ENCODE peak calls at places on chromosomes 4 and X, in four cellular contexts. One of them, this sample, is unnamed.

GRCh38 chr4:153781717-153782416 is 7.0 kb downstream of the SFRP2 start:
- DNase-seq in thoracic aorta: no peak
- DNase-seq in CD14-positive monocyte: no peak
- DNase-seq in choroid plexus epithelial cell: peak; percentile 60
- DNase-seq in this sample: no peak

GRCh38 chr4:130306566-130306965 is 1210.6 kb downstream of the C4orf33 start:
- DNase-seq in thoracic aorta: no peak
- DNase-seq in choroid plexus epithelial cell: no peak
- DNase-seq in CD14-positive monocyte: no peak
- DNase-seq in this sample: no peak

GRCh38 chr4:26311633-26312032 is 9.2 kb upstream of the RBPJ start:
- DNase-seq in thoracic aorta: no peak
- DNase-seq in choroid plexus epithelial cell: no peak
- DNase-seq in CD14-positive monocyte: no peak
- DNase-seq in this sample: no peak

GRCh38 chrX:65476564-65476963 is 58.0 kb downstream of the LAS1L start:
- DNase-seq in choroid plexus epithelial cell: no peak
- DNase-seq in thoracic aorta: no peak
- DNase-seq in CD14-positive monocyte: no peak
- DNase-seq in this sample: no peak

GRCh38 chr4:119040261-119040660 is 95.4 kb upstream of the MYOZ2 start:
- DNase-seq in thoracic aorta: no peak
- DNase-seq in CD14-positive monocyte: no peak
- DNase-seq in choroid plexus epithelial cell: peak; percentile 22
- DNase-seq in this sample: no peak

GRCh38 chr4:38157592-38157991 is 197.4 kb downstream of the PTTG2 start:
- DNase-seq in choroid plexus epithelial cell: no peak
- DNase-seq in CD14-positive monocyte: no peak
- DNase-seq in thoracic aorta: no peak
- DNase-seq in this sample: no peak

GRCh38 chr4:28621541-28621940 is 1760.9 kb downstream of the STIM2 start:
- DNase-seq in CD14-positive monocyte: no peak
- DNase-seq in thoracic aorta: no peak
- DNase-seq in choroid plexus epithelial cell: no peak
- DNase-seq in this sample: no peak

GRCh38 chrX:41526925-41527324 is 79.8 kb downstream of the NYX start:
- DNase-seq in thoracic aorta: no peak
- DNase-seq in choroid plexus epithelial cell: peak; percentile 24
- DNase-seq in CD14-positive monocyte: no peak
- DNase-seq in this sample: no peak

GRCh38 chr4:6938237-6938636 is 28.6 kb downstream of the TBC1D14 start:
- DNase-seq in thoracic aorta: no peak
- DNase-seq in choroid plexus epithelial cell: no peak
- DNase-seq in CD14-positive monocyte: peak; percentile 64
- DNase-seq in this sample: no peak

GRCh38 chr4:7850489-7850888 is 89.2 kb downstream of the AFAP1 start:
- DNase-seq in CD14-positive monocyte: no peak
- DNase-seq in choroid plexus epithelial cell: no peak
- DNase-seq in thoracic aorta: no peak
- DNase-seq in this sample: no peak

GRCh38 chrX:131288738-131289511 is at the start of gene IGSF1:
- DNase-seq in thoracic aorta: no peak
- DNase-seq in CD14-positive monocyte: no peak
- DNase-seq in choroid plexus epithelial cell: peak; percentile 3
- DNase-seq in this sample: no peak

GRCh38 chr4:75429208-75429607 is 85.0 kb downstream of the RCHY1 start:
- DNase-seq in choroid plexus epithelial cell: no peak
- DNase-seq in CD14-positive monocyte: no peak
- DNase-seq in thoracic aorta: no peak
- DNase-seq in this sample: no peak

GRCh38 chr4:101055392-101055791 is 291.9 kb downstream of the PPP3CA start:
- DNase-seq in thoracic aorta: no peak
- DNase-seq in CD14-positive monocyte: no peak
- DNase-seq in choroid plexus epithelial cell: no peak
- DNase-seq in this sample: no peak

GRCh38 chr4:181140037-181140603 is 1103.1 kb upstream of the TENM3 start:
- DNase-seq in choroid plexus epithelial cell: peak; percentile 47
- DNase-seq in CD14-positive monocyte: no peak
- DNase-seq in thoracic aorta: no peak
- DNase-seq in this sample: no peak

GRCh38 chrX:2423293-2423692 is 77.5 kb downstream of the DHRSX start:
- DNase-seq in choroid plexus epithelial cell: peak; percentile 43
- DNase-seq in thoracic aorta: no peak
- DNase-seq in CD14-positive monocyte: no peak
- DNase-seq in this sample: no peak

GRCh38 chr4:186604124-186604627 is 48.8 kb upstream of the MTNR1A start:
- DNase-seq in CD14-positive monocyte: no peak
- DNase-seq in thoracic aorta: no peak
- DNase-seq in choroid plexus epithelial cell: no peak
- DNase-seq in this sample: no peak

GRCh38 chrX:108437789-108438623 is at the start of gene COL4A6:
- DNase-seq in thoracic aorta: no peak
- DNase-seq in choroid plexus epithelial cell: no peak
- DNase-seq in CD14-positive monocyte: no peak
- DNase-seq in this sample: no peak

GRCh38 chr4:1991596-1992434 is 17.0 kb downstream of the NELFA start:
- DNase-seq in thoracic aorta: no peak
- DNase-seq in choroid plexus epithelial cell: no peak
- DNase-seq in CD14-positive monocyte: peak; percentile 38
- DNase-seq in this sample: peak; percentile 91

GRCh38 chrX:31435592-31435991 is 363.8 kb upstream of the FTHL17 start:
- DNase-seq in choroid plexus epithelial cell: peak; percentile 91
- DNase-seq in CD14-positive monocyte: no peak
- DNase-seq in thoracic aorta: no peak
- DNase-seq in this sample: no peak

GRCh38 chr4:34108456-34108855 is 2135.9 kb downstream of the ARAP2 start:
- DNase-seq in thoracic aorta: no peak
- DNase-seq in choroid plexus epithelial cell: peak; percentile 96
- DNase-seq in CD14-positive monocyte: no peak
- DNase-seq in this sample: no peak

GRCh38 chr4:115834441-115834840 is 721.0 kb upstream of the NDST4 start:
- DNase-seq in choroid plexus epithelial cell: no peak
- DNase-seq in CD14-positive monocyte: no peak
- DNase-seq in thoracic aorta: no peak
- DNase-seq in this sample: no peak

DNA sequence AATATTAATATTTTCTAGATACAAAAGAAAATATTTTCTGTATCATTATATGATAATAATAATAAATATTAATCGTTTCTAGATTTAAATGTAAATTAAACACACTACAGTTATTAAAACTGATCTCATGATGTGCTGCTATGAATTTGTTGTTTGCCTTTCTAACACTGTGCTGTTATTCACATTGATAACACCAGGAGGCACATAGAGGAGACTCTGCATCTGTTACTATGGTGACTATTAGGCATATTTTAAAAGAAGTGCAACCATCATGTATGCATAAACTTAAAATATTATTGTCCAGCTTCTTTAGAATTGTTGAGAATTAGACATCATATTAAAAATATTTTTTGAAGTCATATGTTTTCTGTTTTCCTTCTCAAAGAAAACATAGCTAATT is 11.8 kb upstream of the PDGFC start:
- DNase-seq in CD14-positive monocyte: no peak
- DNase-seq in thoracic aorta: no peak
- DNase-seq in choroid plexus epithelial cell: peak; percentile 69
- DNase-seq in this sample: no peak
- TF ChIP-seq CTCF in CD14-positive monocyte: peak; percentile 27
- TF ChIP-seq CTCF in thoracic aorta: peak; percentile 33
- TF ChIP-seq CTCF in choroid plexus epithelial cell: peak; percentile 67
- TF ChIP-seq CTCF in this sample: peak; percentile 76

GRCh38 chrX:57155171-57155570 is 18.0 kb upstream of the SPIN2A start:
- DNase-seq in choroid plexus epithelial cell: no peak
- DNase-seq in CD14-positive monocyte: no peak
- DNase-seq in thoracic aorta: no peak
- DNase-seq in this sample: no peak

GRCh38 chrX:57156397-57157049 is 19.3 kb upstream of the SPIN2A start:
- DNase-seq in choroid plexus epithelial cell: peak; percentile 39
- DNase-seq in CD14-positive monocyte: no peak
- DNase-seq in thoracic aorta: no peak
- DNase-seq in this sample: no peak
- TF ChIP-seq CTCF in choroid plexus epithelial cell: peak; percentile 54
- TF ChIP-seq CTCF in CD14-positive monocyte: no peak
- TF ChIP-seq CTCF in thoracic aorta: no peak
- TF ChIP-seq CTCF in this sample: peak; percentile 78

DNA sequence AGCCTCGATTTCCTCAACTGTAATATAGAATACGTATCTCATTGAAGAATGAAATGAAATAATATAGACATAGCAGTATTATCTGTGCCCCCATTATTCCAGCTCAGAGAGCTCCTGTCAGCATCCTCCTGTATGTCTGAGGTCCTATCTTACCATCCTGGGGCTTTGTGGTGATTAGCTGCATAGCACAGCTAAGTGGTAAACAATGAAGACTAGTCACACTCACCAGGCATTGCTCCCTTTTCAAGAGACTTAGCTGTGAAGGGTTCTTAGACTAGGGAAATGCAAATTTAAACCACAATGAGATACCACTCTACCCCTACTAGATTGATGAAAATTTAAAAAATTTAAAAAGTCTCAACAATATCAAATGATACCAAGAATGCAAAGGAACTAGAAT is 172.9 kb downstream of the SLC39A8 start:
- DNase-seq in thoracic aorta: no peak
- DNase-seq in CD14-positive monocyte: no peak
- DNase-seq in choroid plexus epithelial cell: no peak
- DNase-seq in this sample: no peak
- TF ChIP-seq CTCF in thoracic aorta: no peak
- TF ChIP-seq CTCF in CD14-positive monocyte: no peak
- TF ChIP-seq CTCF in choroid plexus epithelial cell: no peak
- TF ChIP-seq CTCF in this sample: no peak

GRCh38 chr4:66330125-66330524 is 659.8 kb upstream of the EPHA5 start:
- DNase-seq in choroid plexus epithelial cell: peak; percentile 30
- DNase-seq in thoracic aorta: no peak
- DNase-seq in CD14-positive monocyte: no peak
- DNase-seq in this sample: no peak

GRCh38 chr4:66331761-66332160 is 661.5 kb upstream of the EPHA5 start:
- DNase-seq in choroid plexus epithelial cell: peak; percentile 2
- DNase-seq in thoracic aorta: no peak
- DNase-seq in CD14-positive monocyte: no peak
- DNase-seq in this sample: no peak
- TF ChIP-seq CTCF in choroid plexus epithelial cell: no peak
- TF ChIP-seq CTCF in thoracic aorta: no peak
- TF ChIP-seq CTCF in CD14-positive monocyte: no peak
- TF ChIP-seq CTCF in this sample: no peak

DNA sequence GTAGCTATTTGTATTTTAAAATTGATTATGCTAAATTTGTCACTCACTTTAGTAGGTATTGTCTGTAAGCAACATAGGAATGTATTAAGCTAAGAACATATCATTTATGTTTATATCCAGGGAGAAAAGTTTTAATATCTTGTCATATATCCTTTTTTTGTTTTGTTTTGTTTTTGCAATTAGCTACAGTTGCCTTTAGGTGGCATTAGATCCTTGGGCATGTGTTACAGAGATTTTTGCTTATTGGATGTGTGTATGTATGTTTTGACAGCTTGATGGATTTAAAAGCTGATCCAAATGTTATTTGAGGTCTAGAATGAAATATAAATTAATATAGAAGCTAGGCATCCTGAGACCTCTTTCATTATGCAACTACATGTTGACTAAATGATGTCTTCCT is 36.1 kb upstream of the OTUD4 start:
- DNase-seq in choroid plexus epithelial cell: peak; percentile 70
- DNase-seq in thoracic aorta: no peak
- DNase-seq in CD14-positive monocyte: no peak
- DNase-seq in this sample: no peak
- TF ChIP-seq CTCF in choroid plexus epithelial cell: peak; percentile 65
- TF ChIP-seq CTCF in thoracic aorta: peak; percentile 25
- TF ChIP-seq CTCF in CD14-positive monocyte: peak; percentile 24
- TF ChIP-seq CTCF in this sample: peak; percentile 88

This sample was measured in chondrocyte.